ENCODE peak calls at places on chromosomes 3 and 15, in four cellular contexts. K is fibroblast of pulmonary artery, F is suprapubic skin, H is ovary. Q is an unnamed sample.

GRCh38 chr15:51782357-51782896 is 31.0 kb downstream of the TMOD2 start:
- DNase-seq in F (no peak), H (no peak), K (peak; percentile 31), Q (no peak)

GRCh38 chr3:15666277-15666676 is 64.7 kb downstream of the BTD start:
- DNase-seq in H (no peak), K (no peak), F (no peak), Q (no peak)

GRCh38 chr3:127915115-127915936 is at the start of gene KBTBD12:
- DNase-seq in H (peak; percentile 23), K (no peak), F (no peak), Q (peak; percentile 92)

GRCh38 chr3:5298453-5298852 is 110.9 kb downstream of the EDEM1 start:
- DNase-seq in K (no peak), H (no peak), F (no peak), Q (no peak)

GRCh38 chr15:57112178-57112577 is 193.7 kb downstream of the TCF12 start:
- DNase-seq in F (no peak), K (no peak), H (no peak), Q (no peak)

GRCh38 chr3:136979684-136980083 is 21.9 kb downstream of the IL20RB start:
- DNase-seq in H (no peak), F (no peak), K (peak; percentile 18), Q (no peak)

GRCh38 chr3:163315786-163316185 is 1762.5 kb downstream of the SI start:
- DNase-seq in K (no peak), F (no peak), H (no peak), Q (no peak)

GRCh38 chr3:74329087-74329486 is 285.4 kb downstream of the CNTN3 start:
- DNase-seq in F (no peak), H (no peak), K (no peak), Q (no peak)

GRCh38 chr15:92411256-92411655 is 17.6 kb downstream of the ST8SIA2 start:
- DNase-seq in F (no peak), H (no peak), K (no peak), Q (no peak)

DNA sequence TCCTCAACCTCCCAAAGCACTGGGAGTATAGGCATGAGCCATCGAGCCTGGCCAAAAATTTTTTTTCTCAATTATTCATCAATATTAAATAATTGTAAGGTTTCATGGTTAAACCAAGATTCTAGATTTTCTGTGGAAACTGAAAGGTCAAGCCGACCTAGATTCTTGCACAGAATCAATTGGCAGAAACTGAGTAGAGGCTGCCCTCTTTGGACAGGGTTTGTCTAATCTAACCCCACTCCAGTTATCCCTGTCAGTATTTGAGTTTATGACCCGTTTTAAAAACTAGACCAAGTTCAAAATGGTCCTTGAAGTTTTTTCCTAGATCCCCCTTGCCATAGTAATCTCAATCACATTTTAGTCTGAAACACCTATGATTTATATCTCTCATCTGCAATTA is 8.6 kb upstream of the ADAM10 start:
- DNase-seq in H (no peak), F (no peak), K (peak; percentile 56), Q (no peak)
- TF ChIP-seq CTCF in H (no peak), F (no peak), K (peak; percentile 32), Q (peak; percentile 74)

GRCh38 chr3:175094344-175094743 is 235.2 kb downstream of the NAALADL2 start:
- DNase-seq in K (no peak), F (no peak), H (no peak), Q (no peak)
- TF ChIP-seq CTCF in K (no peak), F (no peak), H (no peak), Q (no peak)

DNA sequence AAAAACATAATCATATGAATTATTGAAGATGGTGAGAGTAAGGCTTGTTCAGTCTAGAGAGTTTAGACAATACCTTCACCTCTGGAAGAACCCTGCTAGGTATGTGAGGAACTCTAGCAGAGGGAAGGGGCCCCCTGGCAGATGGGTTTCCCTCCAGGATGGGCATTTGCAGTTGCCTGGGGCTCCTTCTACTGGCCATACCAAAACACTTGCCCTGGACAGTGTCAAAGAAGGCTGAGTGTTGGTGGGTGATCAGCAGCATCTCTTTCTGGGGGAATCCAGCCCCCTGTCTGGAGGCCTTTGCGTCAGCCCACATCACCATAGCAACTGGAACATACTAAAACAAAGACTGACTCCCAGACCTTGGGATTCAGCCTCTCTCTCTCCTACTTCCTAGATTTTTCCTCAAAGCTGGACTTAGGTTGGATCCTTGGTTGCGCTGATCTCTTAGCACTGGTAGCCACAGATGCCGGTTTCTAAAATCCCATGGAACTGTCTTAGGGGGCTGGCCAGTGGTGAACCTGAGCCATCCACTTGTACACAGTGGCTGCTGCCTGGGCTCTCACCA is 8.2 kb downstream of the CEMIP start:
- DNase-seq in K (no peak), H (no peak), F (no peak), Q (no peak)
- TF ChIP-seq CTCF in K (no peak), H (no peak), F (no peak), Q (peak; percentile 39)

DNA sequence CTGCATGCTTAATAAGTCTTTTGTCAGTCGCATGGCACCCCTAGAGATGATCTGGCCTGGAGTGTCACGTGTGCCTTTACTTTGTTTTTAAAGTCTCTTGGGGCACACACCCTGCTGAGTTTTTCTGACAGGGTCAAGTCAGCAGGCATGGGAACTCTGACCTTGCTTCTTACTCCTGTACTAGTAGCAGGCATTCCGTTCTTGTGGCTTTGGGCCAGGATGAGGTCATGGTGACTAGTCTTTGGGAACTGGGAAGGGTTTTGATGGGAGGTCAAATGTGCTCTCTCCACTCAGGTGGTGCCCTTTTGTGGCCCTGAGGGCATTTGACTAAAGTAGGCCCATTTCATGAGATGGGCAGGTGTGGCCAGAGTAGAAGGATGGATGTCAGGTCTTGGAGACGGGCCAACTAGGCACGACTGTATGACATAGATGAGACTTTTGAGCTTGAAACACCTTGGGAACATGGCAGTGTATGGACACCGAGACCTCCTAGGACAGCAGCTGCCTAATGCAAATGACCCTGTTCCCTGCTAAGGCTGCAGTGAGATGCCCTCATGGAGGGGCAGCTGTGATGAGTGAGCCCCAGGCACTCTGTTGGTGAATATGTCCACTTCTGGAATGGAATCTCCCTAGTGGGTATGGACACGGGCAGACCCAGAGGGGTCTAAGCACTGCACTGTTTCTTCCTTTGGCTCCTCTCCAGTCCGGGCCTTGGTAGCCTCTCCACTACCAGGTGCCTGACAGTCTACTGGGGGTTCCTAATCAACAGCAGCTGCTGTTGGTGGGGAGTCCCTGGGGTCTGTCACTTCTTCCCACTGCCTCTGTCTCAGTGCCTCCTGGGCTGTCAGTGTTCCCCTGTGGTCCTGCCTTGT is 16.4 kb downstream of the SRPRB start:
- DNase-seq in F (no peak), H (peak; percentile 52), K (peak; percentile 38), Q (no peak)
- TF ChIP-seq CTCF in F (no peak), H (no peak), K (no peak), Q (peak; percentile 36)

Q was measured in chondrocyte.